ENCODE peak calls at places on chromosomes 16 and 17, in four cellular contexts. R is cardiac septum, A is ELR, F is neural crest cell. L is an unnamed sample.

GRCh38 chr16:81376880-81377279 is 62.1 kb downstream of the GAN start:
- DNase-seq in A (peak), F (no peak), R (no peak), L (no peak)

GRCh38 chr17:57629470-57629869 is 115.6 kb downstream of the CCDC182 start:
- DNase-seq in F (no peak), R (no peak), A (peak), L (no peak)

GRCh38 chr16:22093952-22094351 is 1.6 kb downstream of the VWA3A start:
- DNase-seq in A (no peak), R (no peak), F (no peak), L (no peak)

GRCh38 chr17:50495918-50496317 is 12.3 kb upstream of the MYCBPAP start:
- DNase-seq in A (peak), R (no peak), F (no peak), L (no peak)

GRCh38 chr17:49216482-49216881 is 6.0 kb downstream of the ABI3 start:
- DNase-seq in R (no peak), F (no peak), A (no peak), L (no peak)

GRCh38 chr16:30896890-30897730 is 696 bp downstream of the CTF1 start:
- DNase-seq in R (peak), F (peak), A (peak), L (peak)

GRCh38 chr17:62732125-62732524 is 76.0 kb downstream of the MARCHF10 start:
- DNase-seq in A (no peak), R (no peak), F (no peak), L (no peak)

GRCh38 chr17:74798239-74798707 is 22.1 kb upstream of the NAT9 start:
- DNase-seq in A (peak), R (no peak), F (no peak), L (no peak)

GRCh38 chr16:87344931-87345631 is 27.9 kb upstream of the C16orf95 start:
- DNase-seq in R (peak), F (no peak), A (no peak), L (peak)

GRCh38 chr16:4915226-4915761 is 21.7 kb downstream of the PPL start:
- DNase-seq in F (no peak), A (peak), R (no peak), L (no peak)

GRCh38 chr16:85446846-85447656 is 166.1 kb upstream of the GSE1 start:
- DNase-seq in R (no peak), F (no peak), A (no peak), L (no peak)

GRCh38 chr16:69116911-69117310 is 11.5 kb downstream of the HAS3 start:
- DNase-seq in F (no peak), R (peak), A (no peak), L (peak)

GRCh38 chr16:19595043-19595767 is 39.7 kb downstream of the VPS35L start:
- DNase-seq in F (no peak), A (peak), R (no peak), L (peak)

GRCh38 chr17:66491665-66492064 is 189.3 kb downstream of the PRKCA start:
- DNase-seq in F (no peak), A (no peak), R (no peak), L (no peak)

GRCh38 chr17:82978765-82979349 is 100.6 kb upstream of the METRNL start:
- DNase-seq in R (no peak), A (no peak), F (no peak), L (no peak)

GRCh38 chr17:31900877-31901276 is 631 bp downstream of the UTP6 start:
- DNase-seq in F (no peak), R (no peak), A (peak), L (no peak)

GRCh38 chr17:51682115-51682514 is 421.8 kb downstream of the UTP18 start:
- DNase-seq in F (no peak), A (no peak), R (no peak), L (no peak)

GRCh38 chr17:78951967-78952551 is 26.9 kb upstream of the TIMP2 start:
- DNase-seq in R (no peak), F (no peak), A (no peak), L (no peak)

GRCh38 chr16:54118846-54119245 is 167.7 kb downstream of the IRX3 start:
- DNase-seq in A (peak), F (no peak), R (no peak), L (no peak)

GRCh38 chr16:21222495-21223337 is 10.8 kb upstream of the ANKS4B start:
- DNase-seq in A (peak), R (no peak), F (no peak), L (no peak)

GRCh38 chr17:44556114-44556853 is 1.0 kb upstream of the FZD2 start:
- DNase-seq in F (peak), R (no peak), A (peak), L (no peak)

GRCh38 chr16:84404936-84405640 is 36.8 kb downstream of the ATP2C2 start:
- DNase-seq in R (no peak), F (no peak), A (no peak), L (no peak)

GRCh38 chr16:87560428-87561199 is 41.7 kb upstream of the JPH3 start:
- DNase-seq in A (peak), F (no peak), R (no peak), L (no peak)

GRCh38 chr16:77788196-77789084 is at the start of gene VAT1L:
- DNase-seq in R (no peak), F (peak), A (peak), L (no peak)

GRCh38 chr16:60041671-60042070 is 1307.6 kb upstream of the GOT2 start:
- DNase-seq in R (no peak), A (peak), F (no peak), L (no peak)

GRCh38 chr16:3879258-3879886 is 1.1 kb downstream of the CREBBP start:
- DNase-seq in R (peak), F (no peak), A (peak), L (peak)

GRCh38 chr17:83200746-83201145 is 121.3 kb downstream of the METRNL start:
- DNase-seq in A (no peak), F (no peak), R (peak), L (peak)

GRCh38 chr16:86086471-86086870 is 187.5 kb downstream of the IRF8 start:
- DNase-seq in F (no peak), A (no peak), R (peak), L (peak)

GRCh38 chr16:84730406-84731106 is 30.8 kb downstream of the USP10 start:
- DNase-seq in A (peak), R (peak), F (no peak), L (peak)